ENCODE peak calls at places on chromosomes 1 and 21, in nine cellular contexts. O, L, T, U, A, N, H, Q and W are unnamed samples.

GRCh38 chr1:20476260-20477038 is 9.6 kb downstream of the CAMK2N1 start:
- DNase-seq in H (no peak), O (no peak), U (no peak), Q (peak; percentile 69), L (no peak), N (peak; percentile 91), A (peak; percentile 66), T (peak; percentile 63), W (peak; percentile 33)

GRCh38 chr1:189369612-189370011 is 1108.1 kb downstream of the BRINP3 start:
- DNase-seq in L (no peak), U (no peak), N (no peak), T (no peak), A (no peak), O (no peak), Q (no peak), H (no peak), W (no peak)

GRCh38 chr1:220775238-220775853 is 11.4 kb upstream of the MTARC1 start:
- DNase-seq in Q (peak; percentile 37), T (peak; percentile 52), U (no peak), O (no peak), A (peak; percentile 42), H (no peak), L (peak; percentile 51), N (peak; percentile 39), W (peak; percentile 48)

GRCh38 chr1:29579821-29580425 is 343.6 kb downstream of the PTPRU start:
- DNase-seq in A (peak; percentile 25), N (no peak), T (peak; percentile 65), Q (peak; percentile 38), H (peak; percentile 45), L (no peak), O (no peak), U (peak; percentile 83), W (peak; percentile 50)

GRCh38 chr1:218363141-218363540 is 18.0 kb downstream of the TGFB2 start:
- DNase-seq in H (no peak), O (no peak), Q (no peak), L (no peak), U (no peak), N (no peak), T (no peak), A (no peak), W (no peak)

GRCh38 chr1:203131548-203132200 is 4.1 kb downstream of the ADORA1 start:
- DNase-seq in Q (no peak), L (no peak), H (no peak), O (peak; percentile 26), U (no peak), A (no peak), N (no peak), T (no peak), W (no peak)

GRCh38 chr21:41725421-41726021 is 41.3 kb downstream of the RIPK4 start:
- DNase-seq in A (no peak), Q (no peak), O (no peak), U (no peak), L (no peak), N (no peak), H (no peak), T (no peak), W (no peak)

GRCh38 chr1:202235856-202236837 is 42.5 kb downstream of the LGR6 start:
- DNase-seq in H (peak; percentile 73), L (peak; percentile 76), Q (peak; percentile 91), N (peak; percentile 92), A (peak; percentile 87), O (no peak), U (peak; percentile 91), T (peak; percentile 96), W (peak; percentile 90)

GRCh38 chr1:32881291-32881690 is 5.0 kb upstream of the HPCA start:
- DNase-seq in A (no peak), H (no peak), Q (no peak), T (no peak), N (no peak), L (no peak), U (no peak), O (no peak), W (no peak)

GRCh38 chr1:167765496-167765895 is 43.7 kb downstream of the MPZL1 start:
- DNase-seq in Q (no peak), A (no peak), N (no peak), T (no peak), U (no peak), O (no peak), L (no peak), H (no peak), W (no peak)

GRCh38 chr1:59223943-59224639 is 72.8 kb upstream of the FGGY start:
- DNase-seq in N (no peak), Q (peak; percentile 82), L (no peak), U (no peak), T (no peak), O (no peak), A (peak; percentile 68), H (no peak), W (peak; percentile 36)

GRCh38 chr1:223271085-223271781 is 92.7 kb downstream of the SUSD4 start:
- DNase-seq in N (no peak), H (no peak), A (no peak), U (no peak), L (no peak), Q (no peak), T (no peak), O (no peak), W (no peak)

GRCh38 chr1:95353185-95353584 is 119.2 kb downstream of the RWDD3 start:
- DNase-seq in Q (no peak), N (no peak), A (no peak), H (no peak), T (no peak), O (no peak), U (peak; percentile 12), L (no peak), W (no peak)

GRCh38 chr1:63475761-63476160 is 47.3 kb downstream of the ITGB3BP start:
- DNase-seq in N (no peak), Q (no peak), A (no peak), O (no peak), L (no peak), U (no peak), T (peak; percentile 16), H (no peak), W (no peak)

GRCh38 chr1:36988741-36989193 is 45.5 kb downstream of the GRIK3 start:
- DNase-seq in T (no peak), L (no peak), H (no peak), N (no peak), U (no peak), O (no peak), A (no peak), Q (no peak), W (no peak)

GRCh38 chr1:84090447-84091244 is 53.4 kb upstream of the PRKACB start:
- DNase-seq in U (peak; percentile 50), N (no peak), Q (no peak), A (no peak), L (no peak), H (no peak), O (no peak), T (no peak), W (no peak)

GRCh38 chr1:247360991-247361721 is 29.5 kb upstream of the ZNF496 start:
- DNase-seq in U (no peak), A (peak; percentile 59), T (peak; percentile 50), L (no peak), Q (peak; percentile 69), N (no peak), O (peak; percentile 80), H (no peak), W (peak; percentile 47)

GRCh38 chr1:40857737-40858136 is 4.4 kb downstream of the CITED4 start:
- DNase-seq in Q (no peak), N (no peak), U (no peak), H (no peak), A (no peak), O (no peak), L (no peak), T (no peak), W (no peak)

GRCh38 chr1:220701974-220702373 is 11.8 kb downstream of the C1orf115 start:
- DNase-seq in T (no peak), U (no peak), H (no peak), L (peak; percentile 38), A (no peak), Q (no peak), N (no peak), O (no peak), W (no peak)

GRCh38 chr1:30660241-30660640 is 63.1 kb downstream of the MATN1 start:
- DNase-seq in N (no peak), H (no peak), T (no peak), O (peak; percentile 18), U (no peak), L (no peak), Q (no peak), A (no peak), W (no peak)

GRCh38 chr1:6165027-6165426 is 15.1 kb downstream of the CHD5 start:
- DNase-seq in A (no peak), U (no peak), T (no peak), N (no peak), L (no peak), H (no peak), Q (no peak), O (no peak), W (no peak)
- H3K4me3 ChIP-seq in A (no peak overlapping the region), U (no peak overlapping the region), T (no peak overlapping the region), N (no peak overlapping the region), L (no peak overlapping the region), H (no peak overlapping the region), Q (no peak overlapping the region), O (no peak overlapping the region), W (no peak overlapping the region)

GRCh38 chr1:196997428-196997827 is 20.1 kb downstream of the CFHR5 start:
- DNase-seq in T (peak; percentile 50), H (no peak), Q (peak; percentile 89), O (no peak), N (no peak), A (peak; percentile 89), U (peak; percentile 36), L (peak; percentile 25), W (peak; percentile 82)
- TF ChIP-seq CTCF in T (no peak), H (no peak), Q (peak; percentile 19), O (no peak), N (no peak), A (no peak), U (no peak), L (no peak), W (peak; percentile 16)

GRCh38 chr1:150558328-150558727 is 9.1 kb downstream of the ADAMTSL4 start:
- DNase-seq in U (no peak), T (peak; percentile 8), N (no peak), Q (no peak), H (no peak), O (no peak), A (no peak), L (no peak), W (no peak)
- H3K4me3 ChIP-seq in U (no peak overlapping the region), T (no peak overlapping the region), N (no peak overlapping the region), Q (no peak overlapping the region), H (no peak overlapping the region), O (peak overlapping the region; percentile 14), A (peak overlapping the region; percentile 47), L (no peak overlapping the region), W (peak overlapping the region; percentile 40)

DNA sequence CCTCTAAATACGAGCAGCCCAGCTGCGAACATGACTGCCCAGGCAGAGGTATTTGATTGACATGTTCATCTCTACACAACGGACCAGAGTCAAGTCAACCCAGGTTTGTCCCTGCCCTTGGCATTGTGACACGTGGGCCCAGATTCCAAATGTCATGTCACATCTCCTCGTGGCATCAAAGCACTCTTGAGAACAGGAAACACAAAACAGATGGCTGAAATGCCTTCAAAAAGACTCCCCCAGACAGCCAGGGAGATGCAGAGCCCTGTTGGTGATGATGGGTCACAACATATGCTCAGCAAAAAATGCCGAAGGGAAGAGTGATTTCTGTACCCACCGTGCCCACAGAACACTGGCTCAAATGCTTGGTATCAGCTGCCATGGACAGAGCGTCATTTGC is 337.8 kb upstream of the DAB1 start:
- DNase-seq in O (no peak), H (no peak), N (no peak), A (no peak), U (no peak), L (no peak), T (no peak), Q (no peak), W (no peak)
- TF ChIP-seq CTCF in O (no peak), H (no peak), N (no peak), A (no peak), U (no peak), L (no peak), T (no peak), Q (no peak), W (no peak)